ENCODE peak calls at places on chromosomes 1 and 21, in six cellular contexts. P is GOT3; X is stimulated activated CD8-positive, alpha-beta memory T cell treated with anti-CD3 and anti-CD28 coated beads, Interleukin-7, amount 100 ng/mL, for 1 hour; S is H7; B is fibroblast of villous mesenchyme; Q is esophagus squamous epithelium. D is an unnamed sample.

GRCh38 chr21:34989337-34990151 is 59.6 kb downstream of the RUNX1 start:
- DNase-seq in P (peak), X (no peak), S (no peak), B (no peak), Q (no peak), D (no peak)

GRCh38 chr1:194755241-194755953 is 1569.0 kb upstream of the B3GALT2 start:
- DNase-seq in P (no peak), X (no peak), S (no peak), B (no peak), Q (no peak), D (no peak)

GRCh38 chr1:16387201-16388185 is 20.5 kb downstream of the SZRD1 start:
- DNase-seq in P (no peak), X (no peak), S (no peak), B (peak), Q (no peak), D (no peak)

GRCh38 chr1:75723989-75724471 is 479 bp upstream of the ACADM start:
- DNase-seq in P (peak), X (peak), S (peak), B (peak), Q (no peak), D (no peak)

GRCh38 chr1:248821641-248822040 is 4.1 kb downstream of the SH3BP5L start:
- DNase-seq in P (no peak), X (no peak), S (no peak), B (no peak), Q (no peak), D (no peak)

GRCh38 chr1:67850151-67850551 is 16.9 kb upstream of the GNG12 start:
- DNase-seq in P (no peak), X (no peak), S (no peak), B (peak), Q (no peak), D (no peak)

GRCh38 chr1:206551985-206552325 is 44.6 kb downstream of the RASSF5 start:
- DNase-seq in P (no peak), X (peak), S (no peak), B (no peak), Q (no peak), D (no peak)

GRCh38 chr1:3348196-3348865 is 106.1 kb upstream of the ARHGEF16 start:
- DNase-seq in P (no peak), X (no peak), S (no peak), B (no peak), Q (no peak), D (no peak)

GRCh38 chr1:54225378-54225777 is 25.4 kb downstream of the MRPL37 start:
- DNase-seq in P (no peak), X (no peak), S (no peak), B (no peak), Q (no peak), D (no peak)

GRCh38 chr1:181144238-181144637 is 55.7 kb downstream of the IER5 start:
- DNase-seq in P (no peak), X (no peak), S (no peak), B (no peak), Q (no peak), D (no peak)

GRCh38 chr1:45007311-45007710 is 3.8 kb downstream of the HECTD3 start:
- DNase-seq in P (no peak), X (no peak), S (no peak), B (no peak), Q (no peak), D (no peak)

GRCh38 chr1:245156041-245156735 is 1.4 kb downstream of the KIF26B start:
- DNase-seq in P (peak), X (peak), S (peak), B (peak), Q (no peak), D (no peak)

GRCh38 chr1:16138772-16139221 is 17.1 kb downstream of the EPHA2 start:
- DNase-seq in P (no peak), X (no peak), S (peak), B (no peak), Q (no peak), D (no peak)

GRCh38 chr1:233367057-233367759 is 39.7 kb downstream of the MAP3K21 start:
- DNase-seq in P (no peak), X (no peak), S (peak), B (no peak), Q (no peak), D (no peak)

GRCh38 chr21:25791321-25791720 is 56.5 kb downstream of the GABPA start:
- DNase-seq in P (no peak), X (no peak), S (no peak), B (no peak), Q (no peak), D (no peak)

GRCh38 chr21:16285646-16286223 is 556.0 kb downstream of the USP25 start:
- DNase-seq in P (no peak), X (no peak), S (no peak), B (no peak), Q (no peak), D (no peak)

GRCh38 chr21:33267250-33267649 is 1.1 kb downstream of the IL10RB start:
- DNase-seq in P (no peak), X (no peak), S (no peak), B (no peak), Q (no peak), D (no peak)

GRCh38 chr1:18861082-18861481 is 1.6 kb upstream of the TAS1R2 start:
- DNase-seq in P (no peak), X (no peak), S (no peak), B (no peak), Q (no peak), D (no peak)

GRCh38 chr1:20978413-20978812 is 191.3 kb upstream of the HP1BP3 start:
- DNase-seq in P (no peak), X (no peak), S (no peak), B (no peak), Q (no peak), D (no peak)

GRCh38 chr1:229258031-229258850 is 12.7 kb upstream of the RAB4A start:
- DNase-seq in P (peak), X (peak), S (peak), B (peak), Q (no peak), D (no peak)

GRCh38 chr1:193086342-193086741 is 18.9 kb downstream of the GLRX2 start:
- DNase-seq in P (no peak), X (no peak), S (no peak), B (no peak), Q (no peak), D (no peak)

GRCh38 chr1:6461538-6462411 is 4.2 kb downstream of the TNFRSF25 start:
- DNase-seq in P (no peak), X (no peak), S (no peak), B (no peak), Q (no peak), D (no peak)

GRCh38 chr1:42983675-42984074 is 25.0 kb upstream of the SLC2A1 start:
- DNase-seq in P (no peak), X (no peak), S (no peak), B (no peak), Q (no peak), D (no peak)

GRCh38 chr1:37052120-37052519 is 17.8 kb upstream of the GRIK3 start:
- DNase-seq in P (no peak), X (no peak), S (no peak), B (no peak), Q (no peak), D (no peak)

GRCh38 chr1:52159033-52159789 is 17.3 kb downstream of the ZFYVE9 start:
- DNase-seq in P (no peak), X (no peak), S (no peak), B (no peak), Q (no peak), D (no peak)

GRCh38 chr1:116855788-116856187 is 53.9 kb upstream of the PTGFRN start:
- DNase-seq in P (no peak), X (no peak), S (no peak), B (peak), Q (no peak), D (no peak)

D was measured in cortex of kidney.